ENCODE peak calls at places on chromosomes 11 and 22, in four cellular contexts. R is HCT116, A is SK-N-SH, Q is K562. H is an unnamed sample.

GRCh38 chr22:46931881-46932280 is 169.4 kb downstream of the TBC1D22A start:
- DNase-seq in R (no peak), A (no peak), Q (no peak), H (no peak)

GRCh38 chr11:46541593-46542371 is 52.0 kb downstream of the AMBRA1 start:
- DNase-seq in R (no peak), A (no peak), Q (peak; percentile 82), H (no peak)

GRCh38 chr22:48955351-48956311 is 872.0 kb downstream of the BRD1 start:
- DNase-seq in R (no peak), A (no peak), Q (no peak), H (no peak)

GRCh38 chr22:19036523-19037273 is 85.5 kb downstream of the DGCR2 start:
- DNase-seq in R (no peak), A (no peak), Q (no peak), H (no peak)

GRCh38 chr11:69155302-69156198 is at the start of gene SMIM38:
- DNase-seq in R (no peak), A (no peak), Q (peak; percentile 63), H (no peak)

GRCh38 chr11:31815743-31816466 is 4.8 kb upstream of the PAX6 start:
- DNase-seq in R (no peak), A (peak; percentile 41), Q (peak; percentile 45), H (no peak)

GRCh38 chr22:43042101-43042780 is 27.3 kb upstream of the PACSIN2 start:
- DNase-seq in R (no peak), A (no peak), Q (no peak), H (no peak)

GRCh38 chr11:109041876-109042275 is 377.0 kb downstream of the DDX10 start:
- DNase-seq in R (no peak), A (no peak), Q (no peak), H (no peak)

GRCh38 chr11:111326824-111327223 is 28.5 kb downstream of the POU2AF3 start:
- DNase-seq in R (no peak), A (no peak), Q (no peak), H (no peak)

GRCh38 chr11:96273507-96273906 is 69.5 kb downstream of the MAML2 start:
- DNase-seq in R (no peak), A (no peak), Q (no peak), H (no peak)

GRCh38 chr11:63841554-63841953 is 2.6 kb downstream of the MARK2 start:
- DNase-seq in R (no peak), A (no peak), Q (no peak), H (no peak)

GRCh38 chr11:3087821-3088800 is 30.9 kb upstream of the CARS1 start:
- DNase-seq in R (no peak), A (peak; percentile 29), Q (no peak), H (no peak)

GRCh38 chr11:129249923-129250322 is 57.8 kb upstream of the ARHGAP32 start:
- DNase-seq in R (no peak), A (no peak), Q (no peak), H (no peak)

GRCh38 chr11:60307507-60308195 is 19.4 kb upstream of the MS4A6E start:
- DNase-seq in R (no peak), A (no peak), Q (no peak), H (no peak)

GRCh38 chr11:108803781-108804180 is 138.9 kb downstream of the DDX10 start:
- DNase-seq in R (no peak), A (no peak), Q (no peak), H (no peak)

GRCh38 chr11:62464655-62465054 is 45.8 kb downstream of the SCGB1A1 start:
- DNase-seq in R (no peak), A (no peak), Q (no peak), H (no peak)

GRCh38 chr11:43947003-43947500 is 4.6 kb downstream of the C11orf96 start:
- DNase-seq in R (peak; percentile 19), A (no peak), Q (peak; percentile 49), H (peak; percentile 27)

GRCh38 chr11:71454470-71455113 is 1.6 kb downstream of the NADSYN1 start:
- DNase-seq in R (no peak), A (no peak), Q (no peak), H (no peak)

GRCh38 chr11:77130763-77131513 is 2.9 kb downstream of the MYO7A start:
- DNase-seq in R (no peak), A (peak; percentile 76), Q (no peak), H (peak; percentile 82)

GRCh38 chr22:43881091-43882061 is 10.4 kb downstream of the PNPLA5 start:
- DNase-seq in R (no peak), A (no peak), Q (no peak), H (no peak)

GRCh38 chr22:47168441-47168840 is 406.0 kb downstream of the TBC1D22A start:
- DNase-seq in R (no peak), A (no peak), Q (no peak), H (no peak)

GRCh38 chr11:11211888-11212287 is 141.2 kb downstream of the CSNK2A3 start:
- DNase-seq in R (no peak), A (no peak), Q (no peak), H (no peak)

GRCh38 chr11:70558651-70559050 is 160.3 kb downstream of the CTTN start:
- DNase-seq in R (no peak), A (no peak), Q (no peak), H (no peak)

GRCh38 chr22:42646569-42647525 is 2.3 kb downstream of the CYB5R3 start:
- DNase-seq in R (no peak), A (no peak), Q (peak; percentile 68), H (no peak)

GRCh38 chr11:69001301-69002081 is 11.6 kb downstream of the MRGPRF start:
- DNase-seq in R (no peak), A (peak; percentile 31), Q (no peak), H (no peak)

GRCh38 chr11:35798423-35798822 is 135.8 kb downstream of the TRIM44 start:
- DNase-seq in R (no peak), A (no peak), Q (no peak), H (no peak)

GRCh38 chr22:23283591-23284503 is 103.5 kb downstream of the BCR start:
- DNase-seq in R (no peak), A (no peak), Q (peak; percentile 62), H (peak; percentile 90)

GRCh38 chr11:94815705-94816344 is 47.7 kb downstream of the AMOTL1 start:
- DNase-seq in R (peak; percentile 58), A (no peak), Q (no peak), H (no peak)

DNA sequence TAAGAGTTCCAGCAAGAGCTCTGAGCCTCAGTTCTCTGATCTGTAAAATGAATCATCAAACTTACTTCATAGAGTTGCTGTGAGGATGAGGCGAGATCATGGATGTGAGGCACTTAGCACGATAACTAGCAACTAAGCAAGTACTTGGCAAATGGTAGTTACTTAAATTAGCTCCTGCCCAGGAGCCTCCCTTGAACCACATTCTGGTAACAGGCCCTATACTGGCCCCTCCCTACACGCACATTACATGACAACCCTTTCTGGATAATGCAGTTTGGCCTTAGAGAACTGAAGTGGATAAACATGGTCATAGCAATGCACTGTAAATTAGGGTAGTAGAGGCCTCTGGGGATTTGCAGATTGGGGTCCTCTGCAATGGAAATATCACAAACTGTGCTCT is 187.4 kb upstream of the NARS2 start:
- DNase-seq in R (no peak), A (no peak), Q (no peak), H (no peak)
- TF ChIP-seq ELF1 in R (no peak), A (no peak), Q (no peak), H (no peak)

DNA sequence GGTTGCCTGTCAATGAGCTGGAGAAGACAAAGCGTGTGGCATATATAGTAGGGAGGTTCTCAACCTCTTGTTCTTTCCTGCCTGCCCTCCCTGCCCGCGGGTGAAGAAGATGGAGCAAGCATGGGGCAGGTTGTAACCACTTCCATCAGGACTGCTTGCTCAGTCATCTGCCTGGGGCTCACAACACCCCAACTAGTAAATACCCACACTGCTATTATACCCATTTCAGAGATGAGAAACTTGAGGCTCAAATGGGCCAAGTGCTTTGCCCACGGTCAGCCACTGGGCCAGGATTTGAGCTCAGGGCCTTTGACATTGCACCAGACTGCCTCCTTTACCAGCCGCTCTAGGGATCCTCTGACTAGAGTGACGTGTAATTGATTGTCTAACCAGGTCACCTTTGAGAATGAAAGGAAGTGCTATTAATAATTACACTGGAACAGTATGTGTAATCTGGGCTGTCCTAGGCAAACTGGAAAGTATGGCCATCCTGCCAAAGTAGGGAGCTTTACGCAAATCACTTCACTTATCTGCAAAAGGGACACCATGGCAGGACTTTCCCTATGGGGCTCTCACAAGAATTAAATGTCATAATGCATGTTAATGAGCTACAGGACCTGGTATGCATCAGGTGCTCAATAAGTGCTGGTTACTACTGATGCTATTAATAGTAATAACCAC is 2.8 kb upstream of the CDC42EP1 start:
- DNase-seq in R (no peak), A (no peak), Q (no peak), H (peak; percentile 69)
- TF ChIP-seq ELF1 in R (no peak), A (no peak), Q (no peak), H (no peak)

GRCh38 chr11:123284454-123284853 is 89.4 kb upstream of the CLMP start:
- DNase-seq in R (no peak), A (peak; percentile 77), Q (no peak), H (no peak)

GRCh38 chr11:123291201-123291869 is 96.3 kb upstream of the CLMP start:
- DNase-seq in R (no peak), A (no peak), Q (no peak), H (no peak)

GRCh38 chr11:123292647-123293046 is 97.6 kb upstream of the CLMP start:
- DNase-seq in R (no peak), A (no peak), Q (no peak), H (no peak)

GRCh38 chr11:123286255-123286654 is 91.2 kb upstream of the CLMP start:
- DNase-seq in R (no peak), A (no peak), Q (no peak), H (no peak)

GRCh38 chr11:123286761-123287160 is 91.7 kb upstream of the CLMP start:
- DNase-seq in R (no peak), A (no peak), Q (no peak), H (no peak)
- TF ChIP-seq ELF1 in R (no peak), A (no peak), Q (no peak), H (no peak)

DNA sequence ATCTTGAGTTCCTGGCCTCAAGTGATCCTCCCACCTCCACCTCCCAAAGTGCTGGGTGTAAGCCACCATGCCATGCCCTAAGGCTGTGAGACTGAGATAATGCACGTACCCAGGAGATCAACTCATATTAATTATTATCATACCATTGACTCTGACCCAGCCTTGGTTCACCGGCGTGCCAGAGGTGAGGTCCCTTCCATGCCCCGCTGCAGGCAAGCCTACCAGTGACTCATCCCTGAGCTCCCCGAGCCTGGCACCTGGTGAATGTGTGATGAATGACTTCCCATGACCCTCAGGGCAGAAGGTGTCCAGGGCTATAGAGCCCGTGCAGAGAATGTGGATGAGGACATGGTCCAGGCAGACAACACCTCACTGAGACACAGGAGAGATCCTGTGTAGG is 12.1 kb downstream of the GAL3ST1 start:
- DNase-seq in R (peak; percentile 8), A (no peak), Q (no peak), H (no peak)
- TF ChIP-seq ELF1 in R (no peak), A (no peak), Q (no peak), H (no peak)

H was measured in HepG2.